ENCODE peak calls at places on chromosome 16, in five cellular contexts. H is RWPE1, J is epithelial cell of esophagus, P is omental fat pad, U is Peyer's patch. E is an unnamed sample.

GRCh38 chr16:17451835-17452234 is 18.9 kb downstream of the XYLT1 start:
- DNase-seq in P (no peak), U (no peak), J (no peak), H (no peak), E (no peak)

GRCh38 chr16:60059141-60059540 is 1325.0 kb upstream of the GOT2 start:
- DNase-seq in P (no peak), U (no peak), H (no peak), J (no peak), E (no peak)

GRCh38 chr16:57998992-57999365 is 1.5 kb downstream of the ZNF319 start:
- DNase-seq in U (no peak), J (peak; percentile 15), H (no peak), P (no peak), E (no peak)

GRCh38 chr16:77732241-77732946 is 10.1 kb downstream of the NUDT7 start:
- DNase-seq in J (peak; percentile 79), P (no peak), U (no peak), H (no peak), E (no peak)

GRCh38 chr16:76360384-76360783 is 83.2 kb downstream of the CNTNAP4 start:
- DNase-seq in J (no peak), H (no peak), P (no peak), U (no peak), E (no peak)

GRCh38 chr16:78489072-78489471 is 389.6 kb downstream of the WWOX start:
- DNase-seq in H (no peak), J (no peak), P (no peak), U (no peak), E (no peak)

GRCh38 chr16:11914759-11915643 is 755 bp downstream of the GSPT1 start:
- DNase-seq in P (no peak), H (no peak), J (peak; percentile 51), U (peak; percentile 80), E (peak; percentile 23)

GRCh38 chr16:12291989-12292759 is 315.6 kb downstream of the SNX29 start:
- DNase-seq in P (no peak), J (no peak), H (no peak), U (no peak), E (no peak)

GRCh38 chr16:75333770-75334169 is 82.3 kb upstream of the BCAR1 start:
- DNase-seq in H (no peak), U (no peak), P (no peak), J (no peak), E (no peak)

GRCh38 chr16:12805091-12805490 is 1.4 kb upstream of the CPPED1 start:
- DNase-seq in P (no peak), U (no peak), J (no peak), H (no peak), E (peak; percentile 8)

GRCh38 chr16:29925173-29925804 is 737 bp downstream of the KCTD13 start:
- DNase-seq in H (peak; percentile 30), U (no peak), P (no peak), J (no peak), E (no peak)

GRCh38 chr16:82628741-82629140 is 2.0 kb downstream of the CDH13 start:
- DNase-seq in J (peak; percentile 33), U (no peak), P (no peak), H (no peak), E (no peak)

GRCh38 chr16:88928405-88929375 is 48.3 kb downstream of the CBFA2T3 start:
- DNase-seq in J (no peak), U (peak; percentile 60), H (no peak), P (no peak), E (no peak)

GRCh38 chr16:4501071-4501478 is 24.9 kb downstream of the HMOX2 start:
- DNase-seq in J (no peak), H (no peak), P (no peak), U (no peak), E (peak; percentile 58)

GRCh38 chr16:57834936-57835335 is 32.6 kb upstream of the KIFC3 start:
- DNase-seq in P (no peak), J (peak; percentile 95), U (no peak), H (peak; percentile 88), E (peak; percentile 42)

GRCh38 chr16:89190150-89190958 is 10.0 kb downstream of the SLC22A31 start:
- DNase-seq in H (no peak), P (no peak), J (no peak), U (peak; percentile 44), E (no peak)

GRCh38 chr16:3992297-3993051 is 112.0 kb upstream of the CREBBP start:
- DNase-seq in H (no peak), P (no peak), U (no peak), J (no peak), E (no peak)

E was measured in PC-3.